ENCODE peak calls at places on chromosomes 7 and 10, in seven cellular contexts. O, N, K, V, Y, F and B are unnamed samples.

GRCh38 chr7:5692112-5692844 is 89.2 kb downstream of the RNF216 start:
- DNase-seq in O (peak), N (no peak), K (peak), V (no peak), Y (peak), F (no peak), B (peak)

GRCh38 chr10:63765126-63765525 is 243.9 kb downstream of the REEP3 start:
- DNase-seq in O (no peak), N (no peak), K (no peak), V (no peak), Y (no peak), F (no peak), B (no peak)

GRCh38 chr7:7183833-7184463 is 1.6 kb downstream of the C1GALT1 start:
- DNase-seq in O (no peak), N (no peak), K (no peak), V (no peak), Y (no peak), F (no peak), B (no peak)

GRCh38 chr10:130169136-130169888 is 33.1 kb downstream of the GLRX3 start:
- DNase-seq in O (no peak), N (no peak), K (no peak), V (no peak), Y (peak), F (no peak), B (no peak)

GRCh38 chr10:22648547-22648961 is 65.8 kb downstream of the PIP4K2A start:
- DNase-seq in O (no peak), N (no peak), K (peak), V (no peak), Y (peak), F (no peak), B (no peak)

GRCh38 chr10:3077940-3078630 is 10.7 kb downstream of the PFKP start:
- DNase-seq in O (no peak), N (no peak), K (no peak), V (no peak), Y (no peak), F (no peak), B (no peak)

GRCh38 chr7:48899932-48900331 is 24.4 kb upstream of the CDC14C start:
- DNase-seq in O (no peak), N (no peak), K (no peak), V (no peak), Y (no peak), F (no peak), B (no peak)

GRCh38 chr10:95601116-95601719 is 40.0 kb upstream of the SORBS1 start:
- DNase-seq in O (peak), N (no peak), K (peak), V (peak), Y (peak), F (peak), B (peak)

GRCh38 chr10:98309366-98310355 is 41.7 kb upstream of the LOXL4 start:
- DNase-seq in O (peak), N (no peak), K (peak), V (peak), Y (peak), F (no peak), B (peak)

GRCh38 chr7:127581716-127582115 is 3.7 kb downstream of the GCC1 start:
- DNase-seq in O (no peak), N (no peak), K (no peak), V (no peak), Y (no peak), F (no peak), B (no peak)

GRCh38 chr10:72842164-72842563 is 51.4 kb upstream of the OIT3 start:
- DNase-seq in O (no peak), N (no peak), K (no peak), V (no peak), Y (no peak), F (no peak), B (no peak)

DNA sequence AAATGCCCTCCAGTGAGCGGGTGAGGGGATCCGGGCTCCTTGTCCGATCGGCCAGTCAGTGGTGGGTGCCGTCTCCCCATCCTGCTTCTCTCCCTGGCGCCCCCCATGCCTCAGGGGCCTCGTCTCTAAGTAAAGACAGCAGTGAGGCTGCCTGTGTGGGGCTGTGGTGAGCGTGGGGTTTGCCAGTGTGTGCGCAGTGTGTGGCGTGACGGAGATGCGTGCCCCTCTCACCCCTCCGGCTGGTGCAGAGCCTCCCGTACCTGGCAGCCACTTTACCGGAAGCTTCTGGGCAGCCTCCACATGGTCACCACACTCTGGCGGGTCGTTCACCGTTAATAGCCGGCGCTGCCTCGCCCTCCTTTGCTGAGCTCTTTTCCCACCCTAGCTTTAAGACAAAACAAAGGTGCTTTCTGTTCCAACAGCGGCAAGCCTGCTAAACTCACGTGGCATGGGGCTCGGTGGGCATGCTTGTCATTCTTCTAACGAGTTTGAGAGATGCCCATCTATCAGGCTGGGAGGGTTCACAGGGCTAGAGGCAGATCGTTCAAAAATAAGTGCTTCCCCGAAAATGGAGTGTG is 28.3 kb upstream of the TTYH3 start:
- DNase-seq in O (no peak), N (no peak), K (no peak), V (no peak), Y (no peak), F (no peak), B (peak)
- H3K4me3 ChIP-seq in O (no peak), N (no peak), K (no peak), V (no peak), Y (no peak), F (no peak), B (no peak)

GRCh38 chr10:50326757-50327701 is 75.7 kb upstream of the ASAH2 start:
- DNase-seq in O (no peak), N (no peak), K (no peak), V (no peak), Y (peak), F (no peak), B (peak)
- H3K4me3 ChIP-seq in O (no peak), N (no peak), K (no peak), V (no peak), Y (no peak), F (no peak), B (no peak)

GRCh38 chr10:99676435-99676834 is 17.1 kb downstream of the ENTPD7 start:
- DNase-seq in O (peak), N (no peak), K (no peak), V (no peak), Y (peak), F (no peak), B (no peak)
- H3K4me3 ChIP-seq in O (no peak), N (no peak), K (no peak), V (no peak), Y (no peak), F (no peak), B (no peak)

GRCh38 chr10:60138842-60139241 is 232.5 kb upstream of the CCDC6 start:
- DNase-seq in O (no peak), N (no peak), K (no peak), V (no peak), Y (no peak), F (no peak), B (no peak)
- H3K4me3 ChIP-seq in O (no peak), N (no peak), K (no peak), V (peak), Y (no peak), F (no peak), B (no peak)